ENCODE peak calls at places on chromosomes 2 and 18, in eight cellular contexts. L, N, C, H, B, Y, F and E are unnamed samples.

GRCh38 chr18:40926679-40927078 is 1028.4 kb upstream of the PIK3C3 start:
- DNase-seq in L (no peak), N (no peak), C (no peak), H (no peak), B (no peak), Y (no peak), F (no peak), E (no peak)

GRCh38 chr2:46097714-46098480 is 199.3 kb upstream of the EPAS1 start:
- DNase-seq in L (peak; percentile 100), N (peak; percentile 54), C (no peak), H (no peak), B (no peak), Y (peak; percentile 40), F (peak; percentile 93), E (no peak)

GRCh38 chr2:179444056-179444455 is 179.4 kb upstream of the SESTD1 start:
- DNase-seq in L (peak; percentile 43), N (peak; percentile 34), C (no peak), H (no peak), B (no peak), Y (no peak), F (no peak), E (no peak)

GRCh38 chr18:11741505-11742145 is 52.6 kb downstream of the GNAL start:
- DNase-seq in L (peak; percentile 7), N (no peak), C (peak; percentile 34), H (peak; percentile 65), B (no peak), Y (peak; percentile 11), F (no peak), E (no peak)

GRCh38 chr18:78698914-78699313 is 280.7 kb upstream of the SALL3 start:
- DNase-seq in L (no peak), N (no peak), C (no peak), H (no peak), B (no peak), Y (no peak), F (no peak), E (no peak)

GRCh38 chr18:47334966-47335365 is 83.5 kb upstream of the SKOR2 start:
- DNase-seq in L (no peak), N (no peak), C (no peak), H (no peak), B (no peak), Y (no peak), F (no peak), E (no peak)

GRCh38 chr2:229511524-229511923 is 202.8 kb downstream of the DNER start:
- DNase-seq in L (peak; percentile 66), N (no peak), C (no peak), H (no peak), B (no peak), Y (no peak), F (no peak), E (no peak)

GRCh38 chr2:1503471-1504310 is 90.4 kb downstream of the TPO start:
- DNase-seq in L (no peak), N (no peak), C (no peak), H (no peak), B (no peak), Y (no peak), F (no peak), E (no peak)

GRCh38 chr18:63142502-63143045 is 177.0 kb downstream of the BCL2 start:
- DNase-seq in L (no peak), N (no peak), C (no peak), H (no peak), B (no peak), Y (no peak), F (no peak), E (no peak)

GRCh38 chr2:183630964-183631363 is 506.7 kb downstream of the NUP35 start:
- DNase-seq in L (no peak), N (no peak), C (no peak), H (no peak), B (no peak), Y (no peak), F (no peak), E (no peak)

GRCh38 chr2:12428324-12428723 is 288.4 kb upstream of the TRIB2 start:
- DNase-seq in L (no peak), N (no peak), C (no peak), H (no peak), B (no peak), Y (no peak), F (no peak), E (no peak)

GRCh38 chr18:67265464-67266245 is 250.9 kb downstream of the DSEL start:
- DNase-seq in L (peak; percentile 87), N (no peak), C (no peak), H (no peak), B (no peak), Y (no peak), F (peak; percentile 67), E (no peak)

GRCh38 chr2:206480161-206480560 is 36.8 kb downstream of the ADAM23 start:
- DNase-seq in L (peak; percentile 77), N (no peak), C (peak; percentile 23), H (no peak), B (no peak), Y (no peak), F (peak; percentile 51), E (no peak)

GRCh38 chr2:236916181-236916580 is 169.5 kb upstream of the COPS8 start:
- DNase-seq in L (no peak), N (no peak), C (no peak), H (no peak), B (no peak), Y (no peak), F (no peak), E (no peak)

GRCh38 chr2:40286721-40287120 is 165.2 kb downstream of the SLC8A1 start:
- DNase-seq in L (no peak), N (no peak), C (no peak), H (no peak), B (no peak), Y (no peak), F (no peak), E (no peak)

GRCh38 chr2:72999729-73000725 is 71.5 kb downstream of the SFXN5 start:
- DNase-seq in L (peak; percentile 62), N (no peak), C (no peak), H (no peak), B (no peak), Y (no peak), F (no peak), E (no peak)

GRCh38 chr2:158507679-158508078 is 50.9 kb downstream of the PKP4 start:
- DNase-seq in L (no peak), N (no peak), C (no peak), H (no peak), B (no peak), Y (no peak), F (no peak), E (no peak)

GRCh38 chr2:27889774-27890145 is 427 bp downstream of the RBKS start:
- DNase-seq in L (no peak), N (no peak), C (no peak), H (no peak), B (no peak), Y (no peak), F (no peak), E (no peak)

GRCh38 chr2:152600698-152601097 is 116.6 kb downstream of the PRPF40A start:
- DNase-seq in L (peak; percentile 73), N (no peak), C (no peak), H (no peak), B (no peak), Y (no peak), F (no peak), E (no peak)

GRCh38 chr2:1162768-1163584 is 212.3 kb downstream of the SNTG2 start:
- DNase-seq in L (no peak), N (no peak), C (no peak), H (no peak), B (no peak), Y (no peak), F (no peak), E (no peak)

GRCh38 chr2:147663153-147663961 is 181.5 kb upstream of the ACVR2A start:
- DNase-seq in L (no peak), N (no peak), C (no peak), H (peak; percentile 16), B (no peak), Y (no peak), F (no peak), E (peak; percentile 36)

GRCh38 chr2:119218478-119219064 is 5.1 kb upstream of the STEAP3 start:
- DNase-seq in L (peak; percentile 65), N (peak; percentile 59), C (peak; percentile 67), H (no peak), B (no peak), Y (peak; percentile 69), F (peak; percentile 54), E (no peak)

GRCh38 chr18:32851936-32852335 is 79.1 kb upstream of the KLHL14 start:
- DNase-seq in L (peak; percentile 5), N (no peak), C (no peak), H (no peak), B (no peak), Y (no peak), F (no peak), E (no peak)

GRCh38 chr2:218569661-218570500 is 1.2 kb downstream of the CNOT9 start:
- DNase-seq in L (peak; percentile 80), N (no peak), C (no peak), H (no peak), B (no peak), Y (peak; percentile 34), F (no peak), E (peak; percentile 15)

GRCh38 chr2:631741-632140 is 45.5 kb downstream of the TMEM18 start:
- DNase-seq in L (no peak), N (no peak), C (no peak), H (no peak), B (no peak), Y (no peak), F (no peak), E (no peak)

GRCh38 chr2:151379191-151379590 is 21.8 kb downstream of the TNFAIP6 start:
- DNase-seq in L (peak; percentile 86), N (no peak), C (no peak), H (no peak), B (no peak), Y (no peak), F (peak; percentile 77), E (no peak)

GRCh38 chr18:59467497-59467896 is 108.4 kb upstream of the LMAN1 start:
- DNase-seq in L (no peak), N (no peak), C (no peak), H (no peak), B (no peak), Y (no peak), F (no peak), E (no peak)

GRCh38 chr2:240962371-240963064 is 35.9 kb upstream of the SNED1 start:
- DNase-seq in L (peak; percentile 24), N (peak; percentile 73), C (peak; percentile 26), H (no peak), B (peak; percentile 8), Y (peak; percentile 28), F (no peak), E (no peak)